ENCODE peak calls at places on chromosomes 5 and 9, in five cellular contexts. Q, C, T, V and W are unnamed samples.

GRCh38 chr5:115599502-115599901 is 2.8 kb downstream of the TICAM2 start:
- DNase-seq in Q (no peak), C (peak), T (peak), V (no peak), W (no peak)

GRCh38 chr5:77367733-77368132 is 124.4 kb downstream of the WDR41 start:
- DNase-seq in Q (no peak), C (peak), T (peak), V (no peak), W (no peak)

GRCh38 chr5:150559088-150559487 is 51.2 kb downstream of the NDST1 start:
- DNase-seq in Q (no peak), C (no peak), T (no peak), V (no peak), W (no peak)

GRCh38 chr5:138542120-138542955 is 698 bp downstream of the ETF1 start:
- DNase-seq in Q (peak), C (no peak), T (no peak), V (no peak), W (peak)

GRCh38 chr9:113508111-113508749 is 44.7 kb downstream of the RGS3 start:
- DNase-seq in Q (no peak), C (no peak), T (no peak), V (no peak), W (no peak)

GRCh38 chr5:61702784-61703183 is 370.7 kb downstream of the ZSWIM6 start:
- DNase-seq in Q (no peak), C (no peak), T (no peak), V (no peak), W (no peak)

GRCh38 chr5:132853790-132854189 is 12.5 kb downstream of the GDF9 start:
- DNase-seq in Q (no peak), C (no peak), T (no peak), V (no peak), W (no peak)

GRCh38 chr5:134819404-134819963 is 26.3 kb upstream of the C5orf24 start:
- DNase-seq in Q (no peak), C (no peak), T (no peak), V (peak), W (no peak)

GRCh38 chr5:26942481-26942880 is 95.9 kb downstream of the CDH9 start:
- DNase-seq in Q (no peak), C (peak), T (no peak), V (no peak), W (no peak)

GRCh38 chr9:72361227-72361626 is 3.8 kb downstream of the ZFAND5 start:
- DNase-seq in Q (no peak), C (no peak), T (no peak), V (no peak), W (no peak)
- H3K4me3 ChIP-seq in Q (no peak), C (peak), T (peak), V (peak), W (peak)

GRCh38 chr5:38263983-38264382 is 5.6 kb downstream of the EGFLAM start:
- DNase-seq in Q (no peak), C (no peak), T (no peak), V (no peak), W (no peak)

GRCh38 chr5:38267372-38267771 is 9.0 kb downstream of the EGFLAM start:
- DNase-seq in Q (no peak), C (no peak), T (no peak), V (no peak), W (no peak)

GRCh38 chr5:38265546-38266179 is 7.3 kb downstream of the EGFLAM start:
- DNase-seq in Q (peak), C (peak), T (peak), V (no peak), W (peak)
- TF ChIP-seq CTCF in Q (peak), C (peak), T (peak), V (peak), W (peak)

GRCh38 chr9:33750839-33751339 is 44.5 kb upstream of the PRSS3 start:
- DNase-seq in Q (no peak), C (no peak), T (no peak), V (no peak), W (peak)
- H3K4me3 ChIP-seq in Q (no peak), C (peak), T (peak), V (no peak), W (peak)

GRCh38 chr5:179836225-179837019 is 15.7 kb downstream of the SQSTM1 start:
- DNase-seq in Q (no peak), C (peak), T (peak), V (no peak), W (peak)
- TF ChIP-seq CTCF in Q (no peak), C (peak), T (no peak), V (no peak), W (no peak)

GRCh38 chr5:170296036-170296934 is 1.3 kb downstream of the LCP2 start:
- DNase-seq in Q (no peak), C (no peak), T (no peak), V (no peak), W (no peak)

GRCh38 chr5:170300361-170301013 is 2.9 kb upstream of the LCP2 start:
- DNase-seq in Q (no peak), C (no peak), T (no peak), V (no peak), W (no peak)

GRCh38 chr5:170297589-170298462 is at the start of gene LCP2:
- DNase-seq in Q (no peak), C (no peak), T (no peak), V (no peak), W (no peak)

GRCh38 chr5:170293273-170293672 is 4.3 kb downstream of the LCP2 start:
- DNase-seq in Q (peak), C (no peak), T (no peak), V (peak), W (no peak)

DNA sequence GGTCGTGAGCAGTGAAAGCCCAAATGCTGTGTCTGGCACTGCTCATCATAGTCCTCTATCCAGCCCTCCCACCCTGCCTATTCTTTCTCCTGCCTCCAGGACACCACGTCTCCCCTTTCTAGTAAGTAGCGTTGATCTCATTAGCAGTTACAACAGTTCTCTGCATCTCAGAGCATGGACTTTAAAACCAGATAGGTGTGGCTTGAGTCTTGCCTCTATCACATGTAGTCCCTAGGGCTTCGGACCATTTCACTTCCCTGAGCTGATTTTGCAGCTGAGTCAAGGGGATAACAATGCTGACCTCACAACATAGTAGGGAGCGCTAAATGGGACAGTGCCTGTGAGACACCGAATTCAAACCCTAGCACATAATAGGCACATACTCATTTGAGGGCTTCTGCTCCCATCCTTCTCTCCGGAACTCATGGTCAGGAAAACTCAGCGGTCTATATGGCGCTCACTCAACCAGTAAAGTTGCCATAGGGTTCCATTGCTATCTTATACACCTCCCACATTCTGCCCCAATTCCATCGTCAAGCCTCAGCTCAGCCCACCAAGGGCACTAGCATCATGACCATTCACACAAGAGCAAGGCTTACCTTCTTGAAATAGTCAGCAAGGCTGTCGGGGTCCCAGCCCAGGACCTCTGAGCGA is 515 bp downstream of the LCP2 start:
- DNase-seq in Q (no peak), C (no peak), T (no peak), V (no peak), W (no peak)
- H3K4me3 ChIP-seq in Q (peak), C (no peak), T (no peak), V (peak), W (no peak)

GRCh38 chr9:93288891-93289883 is 105.2 kb downstream of the WNK2 start:
- DNase-seq in Q (peak), C (no peak), T (peak), V (peak), W (peak)

GRCh38 chr9:93291536-93292287 is 107.8 kb downstream of the WNK2 start:
- DNase-seq in Q (no peak), C (no peak), T (no peak), V (no peak), W (no peak)

GRCh38 chr9:93292288-93292615 is 108.3 kb downstream of the WNK2 start:
- DNase-seq in Q (no peak), C (no peak), T (no peak), V (no peak), W (no peak)

GRCh38 chr9:93292664-93293328 is 108.9 kb downstream of the WNK2 start:
- DNase-seq in Q (no peak), C (no peak), T (no peak), V (peak), W (no peak)

GRCh38 chr9:93290495-93291434 is 106.8 kb downstream of the WNK2 start:
- DNase-seq in Q (peak), C (no peak), T (no peak), V (peak), W (no peak)
- TF ChIP-seq CTCF in Q (no peak), C (no peak), T (no peak), V (no peak), W (no peak)

GRCh38 chr5:17120209-17120608 is 97.2 kb upstream of the BASP1 start:
- DNase-seq in Q (no peak), C (no peak), T (no peak), V (no peak), W (no peak)

GRCh38 chr5:17114715-17115599 is 102.5 kb upstream of the BASP1 start:
- DNase-seq in Q (no peak), C (no peak), T (no peak), V (no peak), W (no peak)

GRCh38 chr5:17113174-17113941 is 104.1 kb upstream of the BASP1 start:
- DNase-seq in Q (no peak), C (peak), T (peak), V (no peak), W (peak)

GRCh38 chr5:17118631-17119030 is 98.8 kb upstream of the BASP1 start:
- DNase-seq in Q (peak), C (peak), T (peak), V (no peak), W (peak)

GRCh38 chr5:17114233-17114632 is 103.2 kb upstream of the BASP1 start:
- DNase-seq in Q (no peak), C (no peak), T (no peak), V (no peak), W (no peak)
- H3K4me3 ChIP-seq in Q (no peak), C (no peak), T (no peak), V (no peak), W (no peak)